ENCODE peak calls at places on chromosomes 12 and 14, in seven cellular contexts. R, C, S, A, Y, W and G are unnamed samples. For H3K36me3, the result is how much of the 10 kb centered on the place peaks cover.

GRCh38 chr12:26247873-26248272 is 52.5 kb downstream of the SSPN start:
- DNase-seq in C (no peak), Y (no peak), W (no peak), S (no peak), R (no peak), A (no peak), G (no peak)

GRCh38 chr14:86787782-86788181 is 1205.2 kb downstream of the GALC start:
- DNase-seq in S (no peak), R (no peak), A (no peak), W (no peak), C (peak), Y (peak), G (no peak)

GRCh38 chr12:43102506-43103269 is 449.3 kb downstream of the ADAMTS20 start:
- DNase-seq in S (no peak), R (no peak), C (no peak), W (no peak), A (no peak), Y (no peak), G (no peak)

GRCh38 chr12:103503546-103504480 is 8.0 kb upstream of the C12orf42 start:
- DNase-seq in R (peak), Y (peak), A (peak), W (no peak), C (no peak), S (peak), G (peak)

GRCh38 chr12:65522956-65523857 is 244.7 kb downstream of the MSRB3 start:
- DNase-seq in S (no peak), R (no peak), W (peak), Y (no peak), C (peak), A (no peak), G (no peak)

GRCh38 chr12:94145231-94145979 is 3.0 kb upstream of the PLXNC1 start:
- DNase-seq in Y (peak), S (peak), W (peak), R (no peak), C (peak), A (no peak), G (peak)

GRCh38 chr14:83101855-83102254 is 1568.2 kb upstream of the SEL1L start:
- DNase-seq in A (no peak), Y (no peak), W (no peak), R (no peak), C (peak), S (no peak), G (no peak)

GRCh38 chr12:5648692-5649338 is 216.9 kb downstream of the NTF3 start:
- DNase-seq in W (no peak), R (peak), C (peak), A (peak), Y (peak), S (peak), G (peak)

GRCh38 chr14:96762650-96763049 is 34.5 kb upstream of the VRK1 start:
- DNase-seq in R (peak), Y (peak), S (peak), W (peak), C (peak), A (peak), G (peak)

GRCh38 chr14:96571311-96571710 is 69.1 kb downstream of the PAPOLA start:
- DNase-seq in R (no peak), W (no peak), A (no peak), Y (no peak), C (no peak), S (no peak), G (no peak)

GRCh38 chr12:119988440-119988787 is 622 bp upstream of the BICDL1 start:
- DNase-seq in W (peak), A (no peak), S (no peak), R (no peak), Y (no peak), C (peak), G (no peak)

GRCh38 chr12:16150290-16150689 is 127.2 kb downstream of the SLC15A5 start:
- DNase-seq in S (no peak), W (no peak), Y (no peak), A (no peak), C (no peak), R (no peak), G (no peak)

GRCh38 chr14:91269076-91269991 is 24.8 kb upstream of the GPR68 start:
- DNase-seq in S (no peak), Y (no peak), A (no peak), R (no peak), W (no peak), C (no peak), G (no peak)

GRCh38 chr12:96289067-96289466 is 94.9 kb downstream of the ELK3 start:
- DNase-seq in A (no peak), R (no peak), W (no peak), S (no peak), C (no peak), Y (no peak), G (peak)
- H3K36me3 ChIP-seq in A (under half), R (under half), W (half or more), S (under half), C (under half), Y (half or more), G (under half)

DNA sequence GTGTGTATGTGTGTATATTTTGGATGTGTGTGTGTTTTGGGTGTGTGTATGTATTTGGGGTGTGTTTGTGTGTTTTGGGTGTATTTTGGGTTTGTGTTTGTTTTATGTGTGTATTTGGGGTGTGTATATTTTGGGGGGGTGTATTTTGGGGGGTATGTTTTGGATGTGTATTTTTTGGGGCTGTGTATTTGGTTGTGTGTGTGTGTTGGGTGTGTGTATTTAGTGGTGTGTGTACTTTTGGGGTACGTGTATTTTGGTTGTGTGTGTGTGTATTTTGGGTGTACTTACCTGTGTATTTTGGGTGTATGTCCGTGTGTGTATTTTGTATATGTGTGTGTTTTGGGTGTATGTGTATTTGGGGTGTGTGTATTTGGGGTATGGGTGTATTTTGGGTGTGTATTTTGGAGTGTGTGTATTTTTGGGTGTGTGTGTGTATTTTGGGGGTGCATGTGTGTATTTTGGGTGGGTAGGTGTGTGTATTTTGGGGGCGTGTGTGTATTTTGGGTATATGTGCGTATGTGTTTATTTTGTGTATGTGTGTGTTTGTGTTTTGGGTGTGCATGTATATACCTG is 16.7 kb upstream of the TCTN2 start:
- DNase-seq in R (no peak), Y (no peak), C (no peak), S (no peak), A (no peak), W (no peak), G (no peak)
- H3K4me2 ChIP-seq in R (no peak), Y (no peak), C (no peak), S (no peak), A (no peak), W (no peak), G (no peak)

GRCh38 chr12:131829795-131830334 is 1.7 kb downstream of the MMP17 start:
- DNase-seq in A (no peak), Y (no peak), S (no peak), C (no peak), R (no peak), W (no peak), G (peak)

GRCh38 chr12:131828671-131829350 is 618 bp downstream of the MMP17 start:
- DNase-seq in W (no peak), R (no peak), A (peak), S (no peak), C (no peak), Y (no peak), G (peak)

GRCh38 chr12:131826064-131826928 is 1.9 kb upstream of the MMP17 start:
- DNase-seq in R (no peak), C (no peak), Y (no peak), W (no peak), S (no peak), A (no peak), G (no peak)

GRCh38 chr12:131829351-131829794 is 1.2 kb downstream of the MMP17 start:
- DNase-seq in C (no peak), Y (no peak), A (no peak), S (no peak), W (no peak), R (no peak), G (peak)

GRCh38 chr12:131827961-131828534 is at the start of gene MMP17:
- DNase-seq in W (peak), R (no peak), S (no peak), A (peak), Y (no peak), C (peak), G (peak)
- H3K27ac ChIP-seq in W (no peak), R (no peak), S (peak), A (no peak), Y (no peak), C (no peak), G (no peak)

DNA sequence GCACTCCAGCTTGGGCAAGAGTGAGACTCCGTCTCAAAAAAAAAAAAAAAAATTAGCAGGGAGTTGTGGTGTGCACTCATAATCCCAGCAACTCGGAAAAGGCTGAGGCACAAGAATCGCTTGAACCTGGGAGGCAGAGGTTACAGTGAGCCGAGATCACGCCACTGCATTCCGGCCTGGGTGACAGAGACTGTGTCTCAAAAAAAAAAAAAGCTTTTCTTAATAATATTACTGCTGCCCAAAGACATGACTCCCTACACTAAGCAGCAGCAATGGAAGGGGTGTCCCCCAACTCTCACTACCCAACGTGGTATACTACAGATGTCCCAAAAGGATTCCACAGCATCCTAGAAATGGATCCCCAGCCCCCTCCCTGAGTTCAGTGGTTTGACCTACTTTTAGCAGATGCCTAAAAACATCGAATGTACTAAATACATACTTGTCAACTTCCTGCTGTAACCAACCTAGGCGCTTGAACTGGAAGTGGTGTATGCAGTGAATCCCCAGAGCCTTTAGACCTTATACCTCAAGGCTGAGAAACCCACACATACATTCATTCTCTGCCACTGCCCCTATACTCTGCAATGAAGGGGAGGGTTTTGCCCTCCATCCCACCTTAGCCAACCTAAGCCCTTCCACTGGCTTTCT is 8.5 kb upstream of the FKBP11 start:
- DNase-seq in R (no peak), C (no peak), S (no peak), Y (no peak), W (no peak), A (no peak), G (no peak)
- H3K36me3 ChIP-seq in R (half or more), C (under half), S (under half), Y (half or more), W (under half), A (under half), G (under half)

GRCh38 chr12:126782083-126782482 is 1484.9 kb upstream of the TMEM132C start:
- DNase-seq in A (no peak), Y (no peak), R (no peak), W (no peak), C (no peak), S (no peak), G (no peak)
- H3K4me2 ChIP-seq in A (no peak), Y (no peak), R (no peak), W (no peak), C (no peak), S (no peak), G (no peak)

GRCh38 chr12:110638792-110639191 is 24.9 kb downstream of the TCTN1 start:
- DNase-seq in S (no peak), A (no peak), R (no peak), W (no peak), C (peak), Y (no peak), G (no peak)
- H3K27ac ChIP-seq in S (no peak), A (no peak), R (no peak), W (no peak), C (no peak), Y (no peak), G (no peak)